ENCODE peak calls at places on chromosomes 7 and 10, in nine cellular contexts. L, G, U, Z, Q, V, R, J and B are unnamed samples.

GRCh38 chr7:31107106-31108090 is 55.3 kb downstream of the ADCYAP1R1 start:
- DNase-seq in L (peak; percentile 34), G (no peak), U (no peak), Z (no peak), Q (no peak), V (no peak), R (no peak), J (no peak), B (no peak)

GRCh38 chr7:50651227-50651989 is 86.2 kb upstream of the DDC start:
- DNase-seq in L (no peak), G (no peak), U (no peak), Z (no peak), Q (no peak), V (peak; percentile 25), R (no peak), J (no peak), B (no peak)

GRCh38 chr7:134605978-134606923 is 40.4 kb upstream of the BPGM start:
- DNase-seq in L (peak; percentile 88), G (peak; percentile 50), U (peak; percentile 67), Z (no peak), Q (peak; percentile 84), V (peak; percentile 66), R (peak; percentile 47), J (peak; percentile 34), B (no peak)

GRCh38 chr7:104943502-104944343 is 70.3 kb upstream of the KMT2E start:
- DNase-seq in L (peak; percentile 90), G (no peak), U (peak; percentile 94), Z (peak; percentile 60), Q (peak; percentile 70), V (peak; percentile 28), R (peak; percentile 77), J (peak; percentile 94), B (peak; percentile 53)

GRCh38 chr10:132326925-132327324 is 5.1 kb upstream of the LRRC27 start:
- DNase-seq in L (no peak), G (no peak), U (no peak), Z (no peak), Q (no peak), V (no peak), R (no peak), J (no peak), B (no peak)

GRCh38 chr10:128576916-128577670 is 450.9 kb upstream of the MKI67 start:
- DNase-seq in L (no peak), G (peak; percentile 11), U (no peak), Z (no peak), Q (no peak), V (no peak), R (no peak), J (peak; percentile 29), B (no peak)

GRCh38 chr10:71821909-71822763 is 28.9 kb downstream of the PSAP start:
- DNase-seq in L (no peak), G (peak; percentile 69), U (no peak), Z (no peak), Q (no peak), V (no peak), R (peak; percentile 6), J (no peak), B (no peak)

GRCh38 chr7:96342036-96342435 is 20.1 kb upstream of the SLC25A13 start:
- DNase-seq in L (no peak), G (no peak), U (no peak), Z (no peak), Q (no peak), V (no peak), R (no peak), J (no peak), B (no peak)

GRCh38 chr10:35821339-35821911 is 179.3 kb upstream of the FZD8 start:
- DNase-seq in L (no peak), G (no peak), U (no peak), Z (no peak), Q (no peak), V (peak; percentile 63), R (no peak), J (no peak), B (no peak)

GRCh38 chr7:100035865-100036264 is 13.7 kb upstream of the ZSCAN21 start:
- DNase-seq in L (no peak), G (no peak), U (no peak), Z (no peak), Q (no peak), V (no peak), R (no peak), J (no peak), B (no peak)

GRCh38 chr7:84985073-84985784 is 201.6 kb downstream of the SEMA3D start:
- DNase-seq in L (no peak), G (peak; percentile 6), U (no peak), Z (no peak), Q (no peak), V (no peak), R (no peak), J (no peak), B (no peak)
- TF ChIP-seq CTCF in L (no peak), G (no peak), U (no peak), Z (no peak), Q (no peak), V (no peak), R (no peak), J (no peak), B (no peak)

GRCh38 chr10:68301790-68302502 is 29.9 kb upstream of the HNRNPH3 start:
- DNase-seq in L (no peak), G (peak; percentile 68), U (peak; percentile 20), Z (no peak), Q (no peak), V (peak; percentile 64), R (no peak), J (peak; percentile 49), B (no peak)

GRCh38 chr10:68302871-68303270 is 29.0 kb upstream of the HNRNPH3 start:
- DNase-seq in L (no peak), G (no peak), U (no peak), Z (no peak), Q (no peak), V (no peak), R (no peak), J (no peak), B (no peak)

GRCh38 chr10:68303849-68304412 is 27.9 kb upstream of the HNRNPH3 start:
- DNase-seq in L (peak; percentile 62), G (no peak), U (peak; percentile 86), Z (no peak), Q (no peak), V (no peak), R (no peak), J (no peak), B (no peak)

GRCh38 chr10:68301301-68301700 is 30.6 kb upstream of the HNRNPH3 start:
- DNase-seq in L (no peak), G (no peak), U (no peak), Z (no peak), Q (no peak), V (no peak), R (no peak), J (no peak), B (no peak)

DNA sequence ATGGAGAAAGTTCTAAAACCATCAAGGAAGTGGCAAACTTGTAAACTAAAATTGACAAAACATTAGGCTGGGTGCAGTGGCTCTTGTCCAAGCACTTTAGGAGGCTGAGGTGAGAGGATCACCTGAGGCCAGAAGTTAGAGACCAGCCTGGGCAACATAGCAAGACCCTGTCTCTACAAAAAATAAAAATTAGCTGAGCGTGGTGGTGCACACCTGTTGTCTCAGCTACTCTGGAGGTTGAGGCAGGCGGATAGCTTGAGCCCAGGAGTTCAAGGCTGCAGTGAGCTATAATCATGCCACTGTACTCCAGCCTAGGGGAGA is 29.4 kb upstream of the HNRNPH3 start:
- DNase-seq in L (no peak), G (no peak), U (no peak), Z (no peak), Q (no peak), V (no peak), R (no peak), J (no peak), B (no peak)
- TF ChIP-seq CTCF in L (no peak), G (no peak), U (no peak), Z (no peak), Q (no peak), V (no peak), R (no peak), J (no peak), B (no peak)

GRCh38 chr7:28044825-28045224 is 135.8 kb downstream of the JAZF1 start:
- DNase-seq in L (no peak), G (no peak), U (no peak), Z (no peak), Q (no peak), V (no peak), R (no peak), J (no peak), B (no peak)
- TF ChIP-seq CTCF in L (no peak), G (no peak), U (no peak), Z (no peak), Q (no peak), V (no peak), R (no peak), J (no peak), B (no peak)

GRCh38 chr7:9955138-9955537 is 1018.5 kb upstream of the PHF14 start:
- DNase-seq in L (no peak), G (no peak), U (no peak), Z (no peak), Q (no peak), V (no peak), R (no peak), J (no peak), B (no peak)
- TF ChIP-seq CTCF in L (no peak), G (no peak), U (no peak), Z (no peak), Q (no peak), V (no peak), R (no peak), J (no peak), B (no peak)

GRCh38 chr7:63112764-63113712 is 885.6 kb upstream of the ZNF722 start:
- DNase-seq in L (no peak), G (no peak), U (no peak), Z (no peak), Q (peak; percentile 50), V (no peak), R (no peak), J (no peak), B (no peak)
- TF ChIP-seq CTCF in L (no peak), G (no peak), U (no peak), Z (no peak), Q (peak; percentile 19), V (no peak), R (no peak), J (no peak), B (no peak)

GRCh38 chr10:131310054-131310903 is 1.2 kb downstream of the TCERG1L start:
- DNase-seq in L (no peak), G (no peak), U (no peak), Z (no peak), Q (no peak), V (no peak), R (no peak), J (no peak), B (no peak)
- TF ChIP-seq CTCF in L (peak; percentile 40), G (no peak), U (peak; percentile 21), Z (peak; percentile 31), Q (no peak), V (no peak), R (no peak), J (no peak), B (no peak)